ENCODE peak calls at places on chromosomes 16 and 17, in eight cellular contexts. I is activated naive CD4-positive, alpha-beta T cell treated with anti-CD3 and anti-CD28 coated beads, Interleukin-2, amount 50 U/mL, for 16 hours; N is GM19239; Y is CD8-positive, alpha-beta T cell; M is NCI-H1930; F is HFFc6; H is iPS-NIHi11; S is GM12878. X is an unnamed sample.

GRCh38 chr16:77435240-77435819 is 496 bp upstream of the ADAMTS18 start:
- DNase-seq in I (no peak), N (no peak), Y (no peak), M (no peak), F (no peak), H (no peak), S (no peak), X (no peak)

GRCh38 chr17:68610554-68610953 is 9.4 kb upstream of the FAM20A start:
- DNase-seq in I (no peak), N (no peak), Y (no peak), M (no peak), F (no peak), H (no peak), S (no peak), X (no peak)

GRCh38 chr17:77332981-77333685 is 192.4 kb downstream of the SEC14L1 start:
- DNase-seq in I (no peak), N (no peak), Y (no peak), M (no peak), F (peak), H (no peak), S (no peak), X (peak)

GRCh38 chr17:50184611-50185398 is 16.6 kb downstream of the COL1A1 start:
- DNase-seq in I (no peak), N (no peak), Y (no peak), M (no peak), F (peak), H (peak), S (no peak), X (peak)

GRCh38 chr16:85928411-85928820 is 29.5 kb downstream of the IRF8 start:
- DNase-seq in I (no peak), N (no peak), Y (no peak), M (no peak), F (no peak), H (no peak), S (no peak), X (peak)

GRCh38 chr17:35713069-35713728 is 18.2 kb upstream of the RASL10B start:
- DNase-seq in I (no peak), N (no peak), Y (no peak), M (no peak), F (peak), H (no peak), S (no peak), X (peak)

GRCh38 chr16:62077998-62078397 is 41.8 kb upstream of the CDH8 start:
- DNase-seq in I (no peak), N (no peak), Y (no peak), M (no peak), F (no peak), H (peak), S (no peak), X (no peak)

GRCh38 chr16:24540575-24541240 is 1.3 kb downstream of the RBBP6 start:
- DNase-seq in I (no peak), N (no peak), Y (no peak), M (no peak), F (peak), H (no peak), S (no peak), X (peak)

GRCh38 chr17:37368577-37368976 is 7.2 kb upstream of the C17orf78 start:
- DNase-seq in I (no peak), N (no peak), Y (no peak), M (no peak), F (no peak), H (no peak), S (no peak), X (peak)

GRCh38 chr17:35315283-35315682 is 58.1 kb downstream of the SLFN11 start:
- DNase-seq in I (no peak), N (no peak), Y (no peak), M (no peak), F (peak), H (no peak), S (no peak), X (peak)

GRCh38 chr17:14427914-14428639 is 127.2 kb downstream of the HS3ST3B1 start:
- DNase-seq in I (peak), N (peak), Y (peak), M (no peak), F (no peak), H (no peak), S (peak), X (no peak)

GRCh38 chr17:2028234-2028614 is 1.7 kb upstream of the DPH1 start:
- DNase-seq in I (no peak), N (no peak), Y (no peak), M (no peak), F (no peak), H (no peak), S (no peak), X (no peak)

GRCh38 chr16:9469512-9469911 is 378.1 kb downstream of the HAPSTR1 start:
- DNase-seq in I (no peak), N (no peak), Y (no peak), M (no peak), F (no peak), H (no peak), S (no peak), X (no peak)

GRCh38 chr17:73991260-73991659 is 212.2 kb upstream of the RPL38 start:
- DNase-seq in I (no peak), N (no peak), Y (no peak), M (no peak), F (no peak), H (no peak), S (no peak), X (no peak)

GRCh38 chr16:8481810-8482209 is 108.5 kb downstream of the TMEM114 start:
- DNase-seq in I (no peak), N (no peak), Y (no peak), M (no peak), F (no peak), H (no peak), S (no peak), X (no peak)

GRCh38 chr16:80997964-80998620 is 8.6 kb downstream of the CMC2 start:
- DNase-seq in I (no peak), N (no peak), Y (no peak), M (no peak), F (no peak), H (no peak), S (no peak), X (no peak)

GRCh38 chr17:80123791-80124190 is 22.4 kb downstream of the GAA start:
- DNase-seq in I (no peak), N (no peak), Y (no peak), M (no peak), F (no peak), H (no peak), S (no peak), X (peak)

GRCh38 chr17:78537217-78537860 is 39.9 kb downstream of the DNAH17 start:
- DNase-seq in I (no peak), N (no peak), Y (no peak), M (no peak), F (no peak), H (no peak), S (no peak), X (no peak)

GRCh38 chr16:83059237-83059636 is 432.5 kb downstream of the CDH13 start:
- DNase-seq in I (no peak), N (no peak), Y (no peak), M (no peak), F (no peak), H (no peak), S (no peak), X (no peak)